ENCODE peak calls at places on chromosomes 1 and 21, in four cellular contexts. One of them, this sample, is unnamed.

GRCh38 chr1:37089750-37090149 is 55.4 kb upstream of the GRIK3 start:
- DNase-seq in HepG2: no peak
- DNase-seq in H1: no peak
- DNase-seq in GM12878: no peak
- DNase-seq in this sample: no peak

GRCh38 chr1:214991691-214992315 is 90.7 kb upstream of the KCNK2 start:
- DNase-seq in HepG2: no peak
- DNase-seq in H1: no peak
- DNase-seq in GM12878: no peak
- DNase-seq in this sample: no peak

GRCh38 chr1:93839307-93839706 is 39.7 kb downstream of the DNTTIP2 start:
- DNase-seq in HepG2: no peak
- DNase-seq in GM12878: no peak
- DNase-seq in H1: no peak
- DNase-seq in this sample: no peak

GRCh38 chr21:46486481-46487000 is 27.9 kb downstream of the DIP2A start:
- DNase-seq in GM12878: no peak
- DNase-seq in H1: no peak
- DNase-seq in HepG2: no peak
- DNase-seq in this sample: no peak

GRCh38 chr1:7932524-7933149 is 8.0 kb downstream of the TNFRSF9 start:
- DNase-seq in HepG2: no peak
- DNase-seq in H1: no peak
- DNase-seq in GM12878: no peak
- DNase-seq in this sample: peak; percentile 57

GRCh38 chr1:2953688-2954285 is 67.5 kb upstream of the ACTRT2 start:
- DNase-seq in GM12878: no peak
- DNase-seq in H1: no peak
- DNase-seq in HepG2: no peak
- DNase-seq in this sample: no peak

GRCh38 chr1:225471453-225472301 is 43.8 kb upstream of the LBR start:
- DNase-seq in H1: no peak
- DNase-seq in GM12878: no peak
- DNase-seq in HepG2: no peak
- DNase-seq in this sample: no peak

GRCh38 chr1:36142121-36142520 is 7.2 kb downstream of the TRAPPC3 start:
- DNase-seq in GM12878: no peak
- DNase-seq in H1: no peak
- DNase-seq in HepG2: no peak
- DNase-seq in this sample: no peak

GRCh38 chr1:173367136-173367535 is 110.0 kb upstream of the PRDX6 start:
- DNase-seq in HepG2: no peak
- DNase-seq in H1: no peak
- DNase-seq in GM12878: no peak
- DNase-seq in this sample: no peak

GRCh38 chr1:114153621-114154145 is at the start of gene SYT6:
- DNase-seq in HepG2: no peak
- DNase-seq in H1: no peak
- DNase-seq in GM12878: no peak
- DNase-seq in this sample: peak; percentile 60

GRCh38 chr1:79781261-79781660 is 774.7 kb upstream of the ADGRL4 start:
- DNase-seq in GM12878: no peak
- DNase-seq in H1: no peak
- DNase-seq in HepG2: no peak
- DNase-seq in this sample: no peak

GRCh38 chr1:187621961-187622360 is 793.2 kb downstream of the PLA2G4A start:
- DNase-seq in GM12878: peak; percentile 21
- DNase-seq in H1: no peak
- DNase-seq in HepG2: no peak
- DNase-seq in this sample: no peak

GRCh38 chr1:54866801-54867716 is 19.9 kb downstream of the DHCR24 start:
- DNase-seq in H1: no peak
- DNase-seq in GM12878: no peak
- DNase-seq in HepG2: peak; percentile 49
- DNase-seq in this sample: no peak

GRCh38 chr1:212164095-212164872 is 120.9 kb upstream of the PPP2R5A start:
- DNase-seq in H1: no peak
- DNase-seq in GM12878: no peak
- DNase-seq in HepG2: no peak
- DNase-seq in this sample: no peak

GRCh38 chr1:53851571-53852282 is 13.6 kb upstream of the NDC1 start:
- DNase-seq in H1: no peak
- DNase-seq in HepG2: peak; percentile 23
- DNase-seq in GM12878: no peak
- DNase-seq in this sample: no peak

GRCh38 chr1:16724718-16725438 is 15.4 kb upstream of the RNU1-4 start:
- DNase-seq in H1: no peak
- DNase-seq in GM12878: no peak
- DNase-seq in HepG2: no peak
- DNase-seq in this sample: peak; percentile 44

GRCh38 chr1:32138965-32139364 is 31.1 kb downstream of the KPNA6 start:
- DNase-seq in HepG2: peak; percentile 57
- DNase-seq in H1: no peak
- DNase-seq in GM12878: no peak
- DNase-seq in this sample: no peak

GRCh38 chr1:21933397-21934248 is 3.5 kb downstream of the HSPG2 start:
- DNase-seq in HepG2: no peak
- DNase-seq in H1: no peak
- DNase-seq in GM12878: no peak
- DNase-seq in this sample: no peak

GRCh38 chr1:180842052-180842451 is 70.6 kb upstream of the KIAA1614 start:
- DNase-seq in GM12878: no peak
- DNase-seq in HepG2: no peak
- DNase-seq in H1: no peak
- DNase-seq in this sample: peak; percentile 14

GRCh38 chr1:172252925-172253324 is 167.6 kb upstream of the C1orf105 start:
- DNase-seq in HepG2: no peak
- DNase-seq in GM12878: no peak
- DNase-seq in H1: no peak
- DNase-seq in this sample: no peak

GRCh38 chr1:174680101-174680500 is 232.3 kb downstream of the GPR52 start:
- DNase-seq in GM12878: no peak
- DNase-seq in HepG2: no peak
- DNase-seq in H1: no peak
- DNase-seq in this sample: no peak

GRCh38 chr1:59022799-59023198 is 239.0 kb upstream of the JUN start:
- DNase-seq in HepG2: no peak
- DNase-seq in H1: no peak
- DNase-seq in GM12878: no peak
- DNase-seq in this sample: no peak

GRCh38 chr1:169133801-169134558 is 27.5 kb downstream of the ATP1B1 start:
- DNase-seq in HepG2: no peak
- DNase-seq in GM12878: no peak
- DNase-seq in H1: no peak
- DNase-seq in this sample: no peak

GRCh38 chr1:173504268-173504667 is 27.1 kb downstream of the PRDX6 start:
- DNase-seq in GM12878: no peak
- DNase-seq in H1: no peak
- DNase-seq in HepG2: no peak
- DNase-seq in this sample: no peak

GRCh38 chr1:157115429-157115838 is 15.8 kb upstream of the ETV3L start:
- DNase-seq in GM12878: no peak
- DNase-seq in HepG2: no peak
- DNase-seq in H1: no peak
- DNase-seq in this sample: no peak

GRCh38 chr1:201295861-201296260 is 12.6 kb downstream of the PKP1 start:
- DNase-seq in GM12878: no peak
- DNase-seq in H1: no peak
- DNase-seq in HepG2: no peak
- DNase-seq in this sample: no peak

GRCh38 chr1:154386643-154387352 is 18.3 kb upstream of the IL6R start:
- DNase-seq in HepG2: peak; percentile 77
- DNase-seq in H1: no peak
- DNase-seq in GM12878: no peak
- DNase-seq in this sample: no peak

GRCh38 chr1:212045981-212046380 is 10.4 kb downstream of the DTL start:
- DNase-seq in GM12878: no peak
- DNase-seq in H1: no peak
- DNase-seq in HepG2: no peak
- DNase-seq in this sample: no peak

GRCh38 chr1:192544983-192545393 is 30.6 kb upstream of the RGS1 start:
- DNase-seq in GM12878: peak; percentile 86
- DNase-seq in H1: no peak
- DNase-seq in HepG2: no peak
- DNase-seq in this sample: no peak

GRCh38 chr1:215497516-215497915 is 69.6 kb upstream of the KCTD3 start:
- DNase-seq in GM12878: no peak
- DNase-seq in H1: no peak
- DNase-seq in HepG2: no peak
- DNase-seq in this sample: no peak

GRCh38 chr1:39183503-39184353 is 20.8 kb upstream of the MACF1 start:
- DNase-seq in H1: no peak
- DNase-seq in GM12878: no peak
- DNase-seq in HepG2: peak; percentile 90
- DNase-seq in this sample: no peak

GRCh38 chr1:42334240-42335049 is 590 bp downstream of the FOXJ3 start:
- DNase-seq in HepG2: peak; percentile 65
- DNase-seq in H1: no peak
- DNase-seq in GM12878: no peak
- DNase-seq in this sample: peak; percentile 90

GRCh38 chr1:231106347-231106746 is 55.5 kb upstream of the TRIM67 start:
- DNase-seq in GM12878: no peak
- DNase-seq in HepG2: no peak
- DNase-seq in H1: no peak
- DNase-seq in this sample: no peak

GRCh38 chr1:19824541-19824940 is 9.5 kb upstream of the RNF186 start:
- DNase-seq in H1: no peak
- DNase-seq in HepG2: no peak
- DNase-seq in GM12878: no peak
- DNase-seq in this sample: no peak

GRCh38 chr1:225911207-225912130 is 12.6 kb downstream of the PYCR2 start:
- DNase-seq in HepG2: peak; percentile 17
- DNase-seq in GM12878: no peak
- DNase-seq in H1: no peak
- DNase-seq in this sample: peak; percentile 0

DNA sequence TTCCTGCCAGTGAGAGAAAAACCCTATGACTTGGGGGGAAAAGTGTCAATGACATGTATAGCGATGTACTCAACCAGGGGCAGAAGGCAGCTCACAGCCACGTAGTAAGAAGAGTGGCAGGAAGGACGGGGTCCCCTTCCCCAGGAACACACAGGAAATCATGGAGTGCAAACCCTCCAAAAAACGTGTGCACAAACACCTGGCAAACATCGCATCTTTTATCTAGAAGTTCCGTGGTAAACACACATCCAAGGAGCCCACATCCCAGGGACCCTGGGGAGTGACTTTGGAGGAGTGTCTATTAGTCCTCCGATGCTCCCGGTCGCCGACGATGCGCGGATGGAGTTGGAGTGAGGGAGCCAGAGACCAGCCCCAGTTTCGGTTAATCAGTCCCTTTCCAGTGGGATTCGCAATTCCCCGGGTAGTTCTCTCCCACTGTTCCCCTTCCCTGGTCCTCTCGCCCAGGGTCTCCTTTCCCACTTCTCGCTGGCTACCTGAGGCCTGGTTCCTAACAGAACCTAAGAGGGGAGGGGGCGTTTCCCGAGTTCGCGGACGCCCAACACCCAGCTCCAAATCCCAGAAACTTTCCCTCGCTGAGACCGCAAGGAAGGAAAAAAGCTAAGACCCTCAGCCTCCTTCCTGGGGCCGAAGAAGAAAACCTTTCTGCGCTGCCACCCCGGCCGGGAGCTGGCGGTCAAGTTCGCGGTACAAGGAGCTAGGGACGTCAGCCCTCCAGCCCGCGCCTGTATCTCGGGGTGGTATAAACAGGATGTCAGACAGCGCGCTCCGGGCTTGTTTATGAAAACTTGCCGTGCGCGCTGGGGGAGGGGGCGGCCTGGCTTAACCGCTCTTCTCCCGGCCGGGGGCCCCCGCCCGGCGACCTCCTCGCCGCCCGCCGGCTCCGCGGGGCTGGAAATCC is 851 bp downstream of the JAK1 start:
- DNase-seq in HepG2: no peak
- DNase-seq in GM12878: no peak
- DNase-seq in H1: no peak
- DNase-seq in this sample: peak; percentile 56
- TF ChIP-seq TCF12 in HepG2: no peak
- TF ChIP-seq TCF12 in GM12878: no peak
- TF ChIP-seq TCF12 in H1: no peak
- TF ChIP-seq TCF12 in this sample: no peak

DNA sequence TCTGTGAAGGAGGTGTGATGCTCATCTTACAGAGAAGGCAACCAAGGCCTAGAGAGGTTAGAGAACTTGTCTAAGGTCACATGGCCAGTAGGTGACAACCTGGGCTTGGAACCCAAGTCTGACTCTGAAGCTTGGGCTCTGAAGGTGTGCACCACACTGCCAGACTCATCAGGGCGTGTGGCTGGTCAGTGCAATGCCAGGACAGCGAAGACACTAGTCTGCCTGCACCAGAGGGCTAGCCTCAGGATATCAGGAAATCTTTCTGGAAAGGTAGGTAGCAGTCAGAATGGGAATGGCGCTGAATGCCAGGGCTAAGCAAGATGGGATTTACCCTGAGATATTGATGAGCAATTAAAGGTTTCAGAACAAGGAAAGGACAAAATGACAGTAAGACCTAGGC is 34.9 kb downstream of the ELK4 start:
- DNase-seq in GM12878: no peak
- DNase-seq in H1: no peak
- DNase-seq in HepG2: no peak
- DNase-seq in this sample: no peak
- TF ChIP-seq YY1 in GM12878: no peak
- TF ChIP-seq YY1 in H1: no peak
- TF ChIP-seq YY1 in HepG2: no peak
- TF ChIP-seq YY1 in this sample: no peak

DNA sequence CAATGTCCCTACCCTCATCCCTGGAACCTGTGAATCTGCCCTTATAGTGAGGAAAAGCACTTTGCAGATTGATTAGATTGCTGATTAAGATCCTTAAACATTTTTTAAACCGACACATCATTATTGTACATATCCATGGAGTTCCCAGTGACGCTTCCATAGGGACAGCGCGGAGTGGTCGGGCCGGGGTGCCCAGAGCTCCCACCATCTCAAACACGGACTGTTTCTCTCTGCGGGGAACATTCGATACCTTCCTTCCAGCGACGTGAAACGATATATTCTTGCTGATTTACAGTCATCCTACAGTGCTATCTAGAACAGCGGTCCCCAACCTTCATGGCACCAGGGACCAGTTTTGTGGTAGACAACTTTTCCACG is 4.0 kb downstream of the KRTAP10-12 start:
- DNase-seq in GM12878: no peak
- DNase-seq in H1: no peak
- DNase-seq in HepG2: no peak
- DNase-seq in this sample: peak; percentile 11
- TF ChIP-seq TCF12 in GM12878: no peak
- TF ChIP-seq TCF12 in H1: no peak
- TF ChIP-seq TCF12 in HepG2: no peak
- TF ChIP-seq TCF12 in this sample: no peak

DNA sequence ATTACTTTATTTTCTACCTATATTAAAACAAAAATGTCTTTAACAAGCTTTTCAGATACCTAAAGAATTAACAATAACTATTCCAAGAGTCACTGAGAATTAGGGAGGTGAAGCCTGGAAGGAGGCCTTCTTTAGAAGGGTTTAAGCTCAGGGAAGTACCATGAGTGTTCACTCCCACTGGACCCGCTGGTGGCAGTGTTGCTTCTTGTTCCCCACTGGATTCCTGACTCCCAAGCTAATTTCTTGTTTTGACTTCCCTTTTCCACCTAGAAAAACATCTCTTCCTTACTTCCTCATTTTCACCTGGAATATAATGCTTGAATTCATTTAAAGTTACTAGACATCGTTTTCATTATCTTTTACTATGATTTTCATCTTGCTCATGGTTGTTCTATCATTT is 264.2 kb downstream of the HMCN1 start:
- DNase-seq in H1: no peak
- DNase-seq in HepG2: no peak
- DNase-seq in GM12878: no peak
- DNase-seq in this sample: no peak
- TF ChIP-seq YY1 in H1: no peak
- TF ChIP-seq YY1 in HepG2: no peak
- TF ChIP-seq YY1 in GM12878: no peak
- TF ChIP-seq YY1 in this sample: no peak